ENCODE peak calls at places on chromosomes 4 and X, in nine cellular contexts. T is mammary epithelial cell, A is progenitor cell of endocrine pancreas, F is fibroblast of pulmonary artery, Z is OCI-LY7, W is cardiac muscle cell, B is brain microvascular endothelial cell, D is esophagus squamous epithelium, E is fibroblast of the aortic adventitia. H is an unnamed sample.

GRCh38 chr4:86593726-86594558 is at the start of gene PTPN13:
- DNase-seq in T (peak), A (peak), F (peak), Z (no peak), W (peak), B (peak), D (peak), E (peak), H (peak)

GRCh38 chr4:7101692-7102515 is 34.0 kb upstream of the GRPEL1 start:
- DNase-seq in T (peak), A (no peak), F (peak), Z (peak), W (peak), B (peak), D (no peak), E (peak), H (no peak)

GRCh38 chr4:71251266-71251665 is 87.6 kb upstream of the SLC4A4 start:
- DNase-seq in T (no peak), A (no peak), F (peak), Z (no peak), W (no peak), B (no peak), D (no peak), E (peak), H (no peak)

GRCh38 chr4:14967982-14968381 is 34.3 kb upstream of the CPEB2 start:
- DNase-seq in T (no peak), A (no peak), F (peak), Z (no peak), W (no peak), B (no peak), D (no peak), E (peak), H (no peak)

GRCh38 chr4:156475322-156475721 is 496.3 kb downstream of the PDGFC start:
- DNase-seq in T (peak), A (no peak), F (peak), Z (no peak), W (no peak), B (peak), D (no peak), E (peak), H (no peak)

GRCh38 chr4:142416711-142417275 is 429.3 kb downstream of the INPP4B start:
- DNase-seq in T (peak), A (no peak), F (peak), Z (no peak), W (no peak), B (peak), D (no peak), E (peak), H (no peak)

GRCh38 chr4:100728861-100729260 is 211.0 kb upstream of the EMCN start:
- DNase-seq in T (no peak), A (no peak), F (peak), Z (no peak), W (no peak), B (no peak), D (no peak), E (no peak), H (no peak)

GRCh38 chrX:46957299-46957698 is 45.1 kb downstream of the JADE3 start:
- DNase-seq in T (no peak), A (no peak), F (no peak), Z (no peak), W (no peak), B (no peak), D (no peak), E (peak), H (no peak)

GRCh38 chrX:122739770-122740169 is 444.3 kb upstream of the GRIA3 start:
- DNase-seq in T (no peak), A (no peak), F (peak), Z (no peak), W (no peak), B (no peak), D (no peak), E (no peak), H (no peak)

GRCh38 chr4:95268819-95269565 is 279.8 kb downstream of the UNC5C start:
- DNase-seq in T (no peak), A (no peak), F (peak), Z (no peak), W (no peak), B (peak), D (no peak), E (no peak), H (no peak)

GRCh38 chr4:3352918-3353594 is 60.2 kb downstream of the RGS12 start:
- DNase-seq in T (no peak), A (no peak), F (no peak), Z (no peak), W (no peak), B (no peak), D (no peak), E (no peak), H (peak)

GRCh38 chrX:110491846-110492620 is 133.4 kb downstream of the RTL9 start:
- DNase-seq in T (no peak), A (no peak), F (no peak), Z (no peak), W (no peak), B (no peak), D (no peak), E (no peak), H (no peak)

GRCh38 chrX:16722481-16722880 is 3.1 kb downstream of the SYAP1 start:
- DNase-seq in T (no peak), A (no peak), F (no peak), Z (no peak), W (no peak), B (no peak), D (no peak), E (no peak), H (no peak)

GRCh38 chr4:109302366-109303140 is at the start of gene COL25A1:
- DNase-seq in T (no peak), A (peak), F (peak), Z (no peak), W (peak), B (peak), D (no peak), E (peak), H (peak)

GRCh38 chr4:63218837-63219236 is 1190.4 kb downstream of the TECRL start:
- DNase-seq in T (no peak), A (no peak), F (no peak), Z (no peak), W (no peak), B (no peak), D (no peak), E (no peak), H (no peak)

GRCh38 chr4:180380733-180381132 is 1862.5 kb upstream of the TENM3 start:
- DNase-seq in T (peak), A (no peak), F (peak), Z (no peak), W (no peak), B (peak), D (no peak), E (peak), H (no peak)

GRCh38 chr4:99159699-99160098 is 15.6 kb upstream of the ADH4 start:
- DNase-seq in T (no peak), A (no peak), F (no peak), Z (no peak), W (no peak), B (no peak), D (no peak), E (peak), H (no peak)
- TF ChIP-seq CTCF in T (peak), A (no peak), F (no peak), Z (peak), W (no peak), B (no peak), D (no peak), E (no peak), H (peak)

GRCh38 chrX:67998540-67998939 is 434.8 kb downstream of the OPHN1 start:
- DNase-seq in T (no peak), A (no peak), F (no peak), Z (no peak), W (no peak), B (no peak), D (no peak), E (no peak), H (no peak)
- TF ChIP-seq CTCF in T (no peak), A (no peak), F (no peak), Z (no peak), W (no peak), B (no peak), D (no peak), E (no peak), H (no peak)

GRCh38 chr4:30721353-30722091 is 1.4 kb downstream of the PCDH7 start:
- DNase-seq in T (peak), A (peak), F (peak), Z (no peak), W (peak), B (no peak), D (no peak), E (peak), H (peak)
- TF ChIP-seq CTCF in T (peak), A (peak), F (no peak), Z (no peak), W (no peak), B (no peak), D (peak), E (peak), H (peak)

GRCh38 chr4:154989511-154989910 is 208.4 kb downstream of the RBM46 start:
- DNase-seq in T (no peak), A (no peak), F (no peak), Z (no peak), W (no peak), B (no peak), D (no peak), E (no peak), H (no peak)
- TF ChIP-seq CTCF in T (no peak), A (no peak), F (no peak), Z (no peak), W (no peak), B (no peak), D (no peak), E (no peak), H (no peak)

GRCh38 chr4:175246941-175247340 is 328.8 kb downstream of the ADAM29 start:
- DNase-seq in T (no peak), A (no peak), F (peak), Z (no peak), W (no peak), B (peak), D (no peak), E (no peak), H (no peak)

GRCh38 chr4:175253184-175253902 is 335.2 kb downstream of the ADAM29 start:
- DNase-seq in T (no peak), A (no peak), F (peak), Z (peak), W (no peak), B (no peak), D (no peak), E (no peak), H (peak)

GRCh38 chr4:175252642-175253041 is 334.5 kb downstream of the ADAM29 start:
- DNase-seq in T (no peak), A (no peak), F (no peak), Z (no peak), W (no peak), B (no peak), D (no peak), E (no peak), H (no peak)
- TF ChIP-seq CTCF in T (no peak), A (no peak), F (no peak), Z (no peak), W (no peak), B (peak), D (no peak), E (no peak), H (no peak)

DNA sequence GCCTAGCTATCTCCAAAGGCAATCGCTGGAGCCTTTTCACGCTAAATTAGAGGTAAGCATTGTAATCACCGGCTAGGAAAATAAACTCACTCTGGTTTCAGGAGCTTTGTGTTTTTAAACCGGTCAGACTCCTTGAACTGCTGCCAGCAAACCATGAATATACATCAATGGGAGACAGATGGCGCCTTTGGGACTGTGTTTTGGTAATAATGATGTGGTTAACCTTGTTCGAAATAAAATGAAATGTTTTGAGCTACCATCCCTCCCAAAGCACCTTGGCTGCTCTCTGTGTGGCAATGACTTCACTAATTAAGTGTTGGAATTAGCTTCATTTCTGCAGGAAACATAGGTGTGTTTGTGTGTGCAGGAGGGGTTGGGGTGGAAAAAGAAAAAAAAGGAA is 65.3 kb downstream of the CLNK start:
- DNase-seq in T (peak), A (no peak), F (peak), Z (no peak), W (no peak), B (peak), D (no peak), E (peak), H (no peak)
- TF ChIP-seq CTCF in T (no peak), A (no peak), F (no peak), Z (no peak), W (no peak), B (no peak), D (no peak), E (no peak), H (peak)

H was measured in osteocyte.